ENCODE peak calls at places on chromosomes 13 and 19, in six cellular contexts. A is neuronal stem cell; Y is stimulated activated CD4-positive, alpha-beta T cell treated with anti-CD3 and anti-CD28 coated beads, Interleukin-4, amount 100 ng/mL, for 48 hours; N is activated naive CD8-positive, alpha-beta T cell treated with anti-CD3 and anti-CD28 coated beads, Interleukin-2, amount 10 ng/mL, durations not matched to agents 7 days and 5 days; W is central memory CD4-positive, alpha-beta T cell; U is stimulated activated CD8-positive, alpha-beta memory T cell treated with anti-CD3 and anti-CD28 coated beads, Interleukin-4, amount 100 ng/mL, for 48 hours. B is an unnamed sample.

GRCh38 chr13:75279834-75280369 is 202.1 kb downstream of the TBC1D4 start:
- DNase-seq in Y (no peak), N (no peak), A (no peak), W (no peak), U (no peak), B (no peak)

GRCh38 chr19:19209372-19209771 is 2.4 kb upstream of the NCAN start:
- DNase-seq in U (no peak), A (no peak), W (no peak), Y (no peak), N (no peak), B (no peak)

GRCh38 chr13:26946675-26947342 is 186.2 kb upstream of the GPR12 start:
- DNase-seq in A (peak; percentile 29), U (no peak), Y (no peak), W (no peak), N (no peak), B (no peak)

GRCh38 chr19:16200038-16200775 is 2.5 kb downstream of the AP1M1 start:
- DNase-seq in N (no peak), A (no peak), W (no peak), U (peak; percentile 21), Y (no peak), B (no peak)

GRCh38 chr13:109918179-109918651 is 131.8 kb upstream of the IRS2 start:
- DNase-seq in U (no peak), Y (no peak), A (no peak), N (no peak), W (no peak), B (no peak)

GRCh38 chr13:44004881-44005280 is 125.2 kb downstream of the LACC1 start:
- DNase-seq in A (no peak), U (no peak), W (no peak), Y (no peak), N (no peak), B (no peak)

GRCh38 chr19:14022469-14022868 is 5.5 kb upstream of the RLN3 start:
- DNase-seq in U (no peak), N (no peak), W (no peak), A (no peak), Y (no peak), B (no peak)

GRCh38 chr19:3336680-3337523 is 29.5 kb upstream of the NFIC start:
- DNase-seq in W (no peak), N (no peak), Y (no peak), A (no peak), U (no peak), B (no peak)

GRCh38 chr13:92833071-92833470 is 393.5 kb upstream of the GPC6 start:
- DNase-seq in W (no peak), U (no peak), Y (no peak), A (no peak), N (no peak), B (no peak)

GRCh38 chr13:33514362-33514761 is 228.8 kb upstream of the STARD13 start:
- DNase-seq in Y (no peak), W (no peak), U (no peak), N (no peak), A (no peak), B (no peak)

GRCh38 chr19:46388311-46389095 is 24.9 kb downstream of the CCDC8 start:
- DNase-seq in N (peak; percentile 24), W (no peak), Y (no peak), A (no peak), U (no peak), B (no peak)

GRCh38 chr13:44470623-44471562 is 97.3 kb downstream of the SERP2 start:
- DNase-seq in N (no peak), Y (no peak), W (peak; percentile 12), A (no peak), U (no peak), B (no peak)

GRCh38 chr13:108427355-108427754 is 157.8 kb downstream of the TNFSF13B start:
- DNase-seq in Y (no peak), A (no peak), N (no peak), W (no peak), U (no peak), B (no peak)

GRCh38 chr19:56295531-56296455 is 18.8 kb downstream of the ZSCAN5A start:
- DNase-seq in N (no peak), U (no peak), Y (no peak), A (no peak), W (no peak), B (no peak)

GRCh38 chr13:30804474-30804873 is 69.1 kb downstream of the ALOX5AP start:
- DNase-seq in U (no peak), Y (no peak), A (no peak), W (no peak), N (no peak), B (no peak)

GRCh38 chr19:35354898-35355297 is 3.4 kb upstream of the FFAR3 start:
- DNase-seq in U (no peak), W (no peak), A (no peak), Y (no peak), N (no peak), B (no peak)

GRCh38 chr13:42548731-42549554 is 25.0 kb upstream of the TNFSF11 start:
- DNase-seq in U (peak; percentile 49), W (no peak), Y (no peak), N (no peak), A (no peak), B (no peak)

GRCh38 chr19:12596927-12597548 is 13.6 kb downstream of the ZNF490 start:
- DNase-seq in N (no peak), A (no peak), W (no peak), U (no peak), Y (no peak), B (no peak)

GRCh38 chr19:13282486-13283065 is 132.4 kb downstream of the IER2 start:
- DNase-seq in Y (no peak), W (no peak), U (no peak), N (no peak), A (no peak), B (no peak)

GRCh38 chr13:113447596-113447995 is 5.7 kb downstream of the ADPRHL1 start:
- DNase-seq in N (no peak), U (no peak), Y (no peak), A (no peak), W (no peak), B (no peak)

GRCh38 chr19:31826325-31826724 is 477.1 kb upstream of the TSHZ3 start:
- DNase-seq in N (no peak), W (no peak), A (no peak), Y (no peak), U (no peak), B (no peak)